ENCODE peak calls at places on chromosomes 2 and 18, in seven cellular contexts. I is GM12865, K is bronchial epithelial cell, P is foreskin fibroblast, F is HFF-Myc, Q is stomach, R is right atrium auricular region. G is an unnamed sample.

GRCh38 chr18:52343138-52343537 is 3.1 kb downstream of the DCC start:
- DNase-seq in K (no peak), P (peak; percentile 25), I (peak; percentile 36), Q (no peak), R (no peak), F (no peak), G (no peak)

GRCh38 chr2:135785032-135785431 is 43.4 kb downstream of the UBXN4 start:
- DNase-seq in F (no peak), K (no peak), R (no peak), P (peak; percentile 28), I (no peak), Q (no peak), G (no peak)

GRCh38 chr2:39682078-39682477 is 16.4 kb downstream of the TMEM178A start:
- DNase-seq in Q (no peak), R (no peak), K (peak; percentile 23), P (no peak), I (no peak), F (no peak), G (no peak)

GRCh38 chr2:239196474-239197021 is 204.3 kb downstream of the HDAC4 start:
- DNase-seq in P (no peak), R (no peak), Q (peak; percentile 20), K (no peak), F (no peak), I (no peak), G (no peak)

GRCh38 chr2:140200764-140201163 is 1420.6 kb upstream of the NXPH2 start:
- DNase-seq in R (no peak), P (no peak), F (no peak), I (no peak), Q (no peak), K (no peak), G (no peak)

GRCh38 chr2:172664766-172665165 is 70.9 kb upstream of the RAPGEF4 start:
- DNase-seq in Q (no peak), P (no peak), I (no peak), K (no peak), F (no peak), R (no peak), G (no peak)

GRCh38 chr2:95004287-95004686 is 21.2 kb upstream of the MAL start:
- DNase-seq in F (no peak), I (no peak), R (no peak), K (no peak), P (no peak), Q (no peak), G (no peak)

GRCh38 chr2:172397136-172397825 is 30.1 kb upstream of the ITGA6 start:
- DNase-seq in I (no peak), K (no peak), Q (no peak), R (no peak), P (peak; percentile 10), F (no peak), G (no peak)

GRCh38 chr2:133063792-133064191 is 393.8 kb upstream of the LYPD1 start:
- DNase-seq in F (no peak), I (peak; percentile 10), K (peak; percentile 22), P (peak; percentile 2), R (no peak), Q (no peak), G (peak; percentile 39)

GRCh38 chr2:219430633-219431615 is 3.7 kb upstream of the SPEG start:
- DNase-seq in F (no peak), Q (no peak), R (no peak), K (peak; percentile 32), I (peak; percentile 16), P (peak; percentile 82), G (peak; percentile 53)

GRCh38 chr2:223000872-223001825 is 50.8 kb upstream of the KCNE4 start:
- DNase-seq in F (no peak), P (no peak), R (no peak), K (no peak), Q (no peak), I (no peak), G (no peak)

GRCh38 chr2:240208096-240208495 is 67.6 kb upstream of the OTOS start:
- DNase-seq in I (no peak), Q (no peak), F (no peak), R (no peak), P (no peak), K (no peak), G (no peak)

GRCh38 chr2:234135750-234136221 is 85.3 kb downstream of the SPP2 start:
- DNase-seq in R (no peak), K (peak; percentile 62), P (peak; percentile 85), F (peak; percentile 56), I (peak; percentile 66), Q (peak; percentile 53), G (peak; percentile 80)

GRCh38 chr2:104852161-104852689 is 1.7 kb upstream of the POU3F3 start:
- DNase-seq in I (no peak), P (peak; percentile 31), F (no peak), R (no peak), K (no peak), Q (no peak), G (no peak)

GRCh38 chr2:223997938-223998337 is 40.7 kb downstream of the MRPL44 start:
- DNase-seq in I (no peak), K (no peak), P (peak; percentile 35), Q (no peak), R (no peak), F (no peak), G (no peak)

GRCh38 chr2:235964787-235965390 is 203.3 kb downstream of the GBX2 start:
- DNase-seq in F (no peak), I (no peak), Q (no peak), P (no peak), K (no peak), R (no peak), G (no peak)

GRCh38 chr2:227932403-227932802 is 61.0 kb downstream of the DAW1 start:
- DNase-seq in K (peak; percentile 15), R (no peak), P (no peak), I (no peak), Q (no peak), F (no peak), G (no peak)

GRCh38 chr18:25921677-25922421 is 168.6 kb downstream of the SS18 start:
- DNase-seq in Q (peak; percentile 49), K (peak; percentile 8), F (no peak), I (peak; percentile 87), P (peak; percentile 22), R (no peak), G (peak; percentile 38)

GRCh38 chr2:3823748-3824147 is 120.4 kb downstream of the DCDC2C start:
- DNase-seq in I (no peak), K (peak; percentile 58), P (no peak), F (peak; percentile 12), Q (no peak), R (no peak), G (peak; percentile 47)

GRCh38 chr2:13201924-13202323 is 485.2 kb downstream of the TRIB2 start:
- DNase-seq in R (no peak), I (no peak), F (no peak), P (no peak), Q (no peak), K (peak; percentile 9), G (peak; percentile 10)

GRCh38 chr2:230325316-230326243 is 1.4 kb upstream of the SP140L start:
- DNase-seq in R (no peak), I (no peak), P (no peak), F (no peak), Q (no peak), K (no peak), G (no peak)

GRCh38 chr2:230321031-230321430 is 6.0 kb upstream of the SP140L start:
- DNase-seq in K (no peak), Q (no peak), I (no peak), F (no peak), P (no peak), R (no peak), G (no peak)

GRCh38 chr2:230324503-230324902 is 2.5 kb upstream of the SP140L start:
- DNase-seq in Q (no peak), R (no peak), F (no peak), I (no peak), P (no peak), K (no peak), G (no peak)

GRCh38 chr2:230322561-230323384 is 4.2 kb upstream of the SP140L start:
- DNase-seq in R (no peak), K (no peak), F (no peak), I (no peak), P (no peak), Q (no peak), G (no peak)

DNA sequence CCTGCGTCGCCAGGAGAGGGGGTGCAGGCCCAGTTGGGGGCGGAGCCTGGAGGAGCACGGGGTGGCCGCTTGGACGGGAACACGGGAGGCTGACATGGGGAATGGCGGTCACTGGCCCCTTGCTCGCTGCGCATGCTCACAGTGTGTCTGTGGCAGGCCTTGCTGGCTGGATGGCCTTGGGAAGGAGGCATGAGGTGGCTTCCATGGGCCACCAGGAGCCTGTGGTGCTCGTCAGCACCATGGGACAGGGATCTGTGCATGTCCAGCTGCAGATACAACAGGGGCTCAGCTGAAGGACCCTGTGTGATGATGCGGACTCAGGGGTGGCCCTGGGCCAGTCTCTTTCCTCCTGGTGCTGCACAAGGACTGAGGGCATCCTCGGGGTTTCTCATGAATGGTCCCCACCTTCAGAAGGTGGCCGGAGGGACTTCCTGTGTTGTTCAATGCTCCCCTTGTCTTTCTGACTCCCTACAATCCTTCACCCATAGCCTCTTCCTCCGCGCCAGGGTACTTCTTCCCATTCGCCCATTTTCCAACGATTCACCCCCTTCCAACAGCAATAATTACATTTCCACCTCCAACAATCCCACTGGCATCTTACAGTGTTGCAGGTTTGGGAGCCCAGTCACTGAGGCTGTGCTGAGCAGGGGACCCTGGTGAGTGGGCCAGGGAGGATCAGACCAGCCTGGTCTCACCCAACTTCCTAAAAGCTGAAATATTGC is 3.4 kb upstream of the SP140L start:
- DNase-seq in K (no peak), F (no peak), Q (no peak), P (no peak), R (no peak), I (no peak), G (no peak)
- TF ChIP-seq CTCF in K (peak; percentile 10), F (peak; percentile 39), Q (no peak), P (peak; percentile 14), R (no peak), I (peak; percentile 40), G (peak; percentile 12)

DNA sequence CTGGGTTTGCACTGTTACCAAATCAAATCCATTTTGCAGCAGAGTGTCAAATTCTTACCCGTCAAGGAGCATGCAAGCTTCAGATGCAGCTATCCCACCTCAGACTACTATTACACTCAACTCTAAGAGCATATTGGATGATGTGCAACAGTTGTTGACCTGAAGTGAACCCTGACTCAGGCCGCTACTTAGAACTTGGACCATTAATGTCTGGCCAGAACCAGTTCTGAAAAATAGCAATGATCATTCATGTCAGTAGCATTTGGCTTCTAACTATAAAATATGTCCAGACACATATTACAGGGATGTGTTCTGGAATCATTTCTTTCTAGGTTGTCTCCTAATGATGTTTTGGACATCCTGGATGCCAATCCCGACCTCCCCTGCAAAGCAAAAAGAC is 135.5 kb upstream of the PKDCC start:
- DNase-seq in R (no peak), F (no peak), K (no peak), Q (no peak), I (no peak), P (no peak), G (no peak)
- H3K4me3 ChIP-seq in R (no peak overlapping the region), F (no peak overlapping the region), K (no peak overlapping the region), Q (no peak overlapping the region), I (no peak overlapping the region), P (no peak overlapping the region), G (no peak overlapping the region)

GRCh38 chr2:15619938-15620337 is 28.3 kb downstream of the DDX1 start:
- DNase-seq in P (no peak), R (no peak), F (no peak), Q (no peak), I (no peak), K (no peak), G (no peak)
- TF ChIP-seq CTCF in P (no peak), R (no peak), F (no peak), Q (no peak), I (no peak), K (no peak), G (no peak)

GRCh38 chr18:75638597-75639467 is 211.3 kb upstream of the SMIM21 start:
- DNase-seq in I (no peak), K (no peak), Q (no peak), R (no peak), P (peak; percentile 79), F (peak; percentile 22), G (no peak)
- H3K4me3 ChIP-seq in I (no peak overlapping the region), K (no peak overlapping the region), Q (no peak overlapping the region), R (peak overlapping the region; percentile 37), P (peak overlapping the region; percentile 57), F (peak overlapping the region; percentile 30), G (no peak overlapping the region)